ENCODE peak calls at places on chromosomes 7 and 10, in seven cellular contexts. One of them, this sample, is unnamed.

GRCh38 chr10:109886788-109887155 is 36.5 kb downstream of the XPNPEP1 start:
- DNase-seq in IMR-90: peak
- DNase-seq in neuronal stem cell: no peak
- DNase-seq in mesendoderm: peak
- DNase-seq in mesenchymal stem cell: no peak
- DNase-seq in H1: no peak
- DNase-seq in trophoblast cell: no peak
- DNase-seq in this sample: peak

GRCh38 chr7:157429001-157429679 is 92.3 kb downstream of the DNAJB6 start:
- DNase-seq in IMR-90: no peak
- DNase-seq in neuronal stem cell: no peak
- DNase-seq in mesendoderm: no peak
- DNase-seq in mesenchymal stem cell: no peak
- DNase-seq in H1: no peak
- DNase-seq in trophoblast cell: no peak
- DNase-seq in this sample: no peak

GRCh38 chr7:98194672-98195457 is 16.4 kb upstream of the BHLHA15 start:
- DNase-seq in IMR-90: peak
- DNase-seq in neuronal stem cell: no peak
- DNase-seq in mesendoderm: no peak
- DNase-seq in mesenchymal stem cell: no peak
- DNase-seq in H1: no peak
- DNase-seq in trophoblast cell: no peak
- DNase-seq in this sample: no peak

GRCh38 chr7:388461-388960 is 98.5 kb downstream of the FOXL3 start:
- DNase-seq in IMR-90: no peak
- DNase-seq in neuronal stem cell: no peak
- DNase-seq in mesendoderm: no peak
- DNase-seq in mesenchymal stem cell: no peak
- DNase-seq in H1: no peak
- DNase-seq in trophoblast cell: no peak
- DNase-seq in this sample: peak

GRCh38 chr10:85635650-85636049 is 730.9 kb downstream of the GRID1 start:
- DNase-seq in IMR-90: no peak
- DNase-seq in neuronal stem cell: no peak
- DNase-seq in mesendoderm: peak
- DNase-seq in mesenchymal stem cell: no peak
- DNase-seq in H1: no peak
- DNase-seq in trophoblast cell: no peak
- DNase-seq in this sample: no peak

GRCh38 chr10:126906704-126907422 is 1.6 kb downstream of the DOCK1 start:
- DNase-seq in IMR-90: no peak
- DNase-seq in neuronal stem cell: no peak
- DNase-seq in mesendoderm: no peak
- DNase-seq in mesenchymal stem cell: no peak
- DNase-seq in H1: no peak
- DNase-seq in trophoblast cell: peak
- DNase-seq in this sample: peak

GRCh38 chr10:132685121-132685891 is 100.6 kb downstream of the NKX6-2 start:
- DNase-seq in IMR-90: peak
- DNase-seq in neuronal stem cell: no peak
- DNase-seq in mesendoderm: no peak
- DNase-seq in mesenchymal stem cell: peak
- DNase-seq in H1: no peak
- DNase-seq in trophoblast cell: no peak
- DNase-seq in this sample: peak

GRCh38 chr7:157411580-157411979 is 74.8 kb downstream of the DNAJB6 start:
- DNase-seq in IMR-90: no peak
- DNase-seq in neuronal stem cell: no peak
- DNase-seq in mesendoderm: peak
- DNase-seq in mesenchymal stem cell: no peak
- DNase-seq in H1: no peak
- DNase-seq in trophoblast cell: peak
- DNase-seq in this sample: peak

GRCh38 chr10:13890617-13891541 is 304.1 kb downstream of the PRPF18 start:
- DNase-seq in IMR-90: peak
- DNase-seq in neuronal stem cell: peak
- DNase-seq in mesendoderm: peak
- DNase-seq in mesenchymal stem cell: peak
- DNase-seq in H1: no peak
- DNase-seq in trophoblast cell: peak
- DNase-seq in this sample: peak

GRCh38 chr7:18974803-18975202 is 142.6 kb downstream of the TWIST1 start:
- DNase-seq in IMR-90: peak
- DNase-seq in neuronal stem cell: no peak
- DNase-seq in mesendoderm: peak
- DNase-seq in mesenchymal stem cell: peak
- DNase-seq in H1: no peak
- DNase-seq in trophoblast cell: no peak
- DNase-seq in this sample: no peak

GRCh38 chr7:18573410-18574234 is 78.1 kb downstream of the HDAC9 start:
- DNase-seq in IMR-90: no peak
- DNase-seq in neuronal stem cell: no peak
- DNase-seq in mesendoderm: no peak
- DNase-seq in mesenchymal stem cell: no peak
- DNase-seq in H1: no peak
- DNase-seq in trophoblast cell: no peak
- DNase-seq in this sample: no peak

GRCh38 chr7:90879924-90880323 is 283.8 kb downstream of the CDK14 start:
- DNase-seq in IMR-90: no peak
- DNase-seq in neuronal stem cell: no peak
- DNase-seq in mesendoderm: peak
- DNase-seq in mesenchymal stem cell: no peak
- DNase-seq in H1: no peak
- DNase-seq in trophoblast cell: no peak
- DNase-seq in this sample: no peak

GRCh38 chr7:155230169-155230593 is 67.5 kb upstream of the INSIG1 start:
- DNase-seq in IMR-90: peak
- DNase-seq in neuronal stem cell: peak
- DNase-seq in mesendoderm: peak
- DNase-seq in mesenchymal stem cell: peak
- DNase-seq in H1: no peak
- DNase-seq in trophoblast cell: peak
- DNase-seq in this sample: peak

GRCh38 chr7:28802450-28802849 is 155.7 kb downstream of the TRIL start:
- DNase-seq in IMR-90: no peak
- DNase-seq in neuronal stem cell: no peak
- DNase-seq in mesendoderm: no peak
- DNase-seq in mesenchymal stem cell: no peak
- DNase-seq in H1: no peak
- DNase-seq in trophoblast cell: peak
- DNase-seq in this sample: no peak

GRCh38 chr10:75074711-75075445 is 36.6 kb upstream of the SAMD8 start:
- DNase-seq in IMR-90: no peak
- DNase-seq in neuronal stem cell: no peak
- DNase-seq in mesendoderm: no peak
- DNase-seq in mesenchymal stem cell: no peak
- DNase-seq in H1: no peak
- DNase-seq in trophoblast cell: no peak
- DNase-seq in this sample: no peak

GRCh38 chr10:46237815-46238510 is 48.8 kb upstream of the ANTXRL start:
- DNase-seq in IMR-90: peak
- DNase-seq in neuronal stem cell: no peak
- DNase-seq in mesendoderm: no peak
- DNase-seq in mesenchymal stem cell: no peak
- DNase-seq in H1: no peak
- DNase-seq in trophoblast cell: peak
- DNase-seq in this sample: no peak

GRCh38 chr7:77738871-77739270 is 42.6 kb downstream of the RSBN1L start:
- DNase-seq in IMR-90: peak
- DNase-seq in neuronal stem cell: no peak
- DNase-seq in mesendoderm: peak
- DNase-seq in mesenchymal stem cell: peak
- DNase-seq in H1: no peak
- DNase-seq in trophoblast cell: peak
- DNase-seq in this sample: no peak

GRCh38 chr10:127882801-127883459 is 9.8 kb downstream of the CLRN3 start:
- DNase-seq in IMR-90: no peak
- DNase-seq in neuronal stem cell: no peak
- DNase-seq in mesendoderm: no peak
- DNase-seq in mesenchymal stem cell: no peak
- DNase-seq in H1: no peak
- DNase-seq in trophoblast cell: peak
- DNase-seq in this sample: no peak

DNA sequence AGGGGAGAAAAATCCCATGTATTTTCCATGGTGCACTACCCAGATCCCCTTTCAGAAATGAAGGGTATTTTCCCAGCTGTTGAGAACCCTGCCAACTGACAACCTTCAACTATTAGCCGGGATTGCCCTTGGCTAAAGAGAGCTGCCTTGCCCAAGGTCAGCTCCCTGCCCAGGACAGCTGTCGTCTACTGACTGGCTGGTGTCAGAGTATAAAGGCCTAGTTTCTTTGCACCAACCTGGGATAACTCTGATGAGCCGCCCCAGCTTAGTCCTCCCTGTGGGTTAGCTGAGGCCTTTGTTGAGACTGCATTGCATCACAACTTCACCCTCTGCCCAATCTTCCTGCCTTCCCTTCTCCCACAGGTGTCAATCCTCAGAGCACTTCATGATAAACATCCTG is 147.2 kb upstream of the RHEB start:
- DNase-seq in IMR-90: no peak
- DNase-seq in neuronal stem cell: no peak
- DNase-seq in mesendoderm: no peak
- DNase-seq in mesenchymal stem cell: no peak
- DNase-seq in H1: no peak
- DNase-seq in trophoblast cell: no peak
- DNase-seq in this sample: no peak
- H2BK120ac ChIP-seq in IMR-90: no peak
- H2BK120ac ChIP-seq in neuronal stem cell: no peak
- H2BK120ac ChIP-seq in mesendoderm: no peak
- H2BK120ac ChIP-seq in mesenchymal stem cell: no peak
- H2BK120ac ChIP-seq in H1: no peak
- H2BK120ac ChIP-seq in trophoblast cell: no peak
- H2BK120ac ChIP-seq in this sample: no peak

DNA sequence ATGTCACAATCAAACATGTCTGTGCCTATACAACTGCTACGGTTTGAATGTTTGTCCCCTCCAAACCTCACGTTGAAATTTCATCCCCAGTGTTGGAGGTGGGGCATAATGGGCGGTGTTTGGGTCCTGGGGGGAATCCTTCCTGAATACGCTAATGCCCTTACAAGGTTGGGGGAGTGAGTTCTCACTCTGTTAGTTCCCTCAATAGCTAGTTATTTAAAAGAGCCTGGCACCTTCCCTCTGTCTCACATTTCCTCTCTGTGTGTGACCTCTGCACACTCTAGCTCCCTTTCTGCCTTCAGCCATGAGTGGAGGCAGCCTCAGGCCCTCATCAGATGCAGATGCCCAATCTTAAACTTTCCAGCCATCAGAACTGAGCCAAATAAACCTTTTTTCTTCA is 129.5 kb downstream of the GRM8 start:
- DNase-seq in IMR-90: no peak
- DNase-seq in neuronal stem cell: no peak
- DNase-seq in mesendoderm: no peak
- DNase-seq in mesenchymal stem cell: no peak
- DNase-seq in H1: no peak
- DNase-seq in trophoblast cell: no peak
- DNase-seq in this sample: no peak
- H3K9ac ChIP-seq in IMR-90: no peak
- H3K9ac ChIP-seq in neuronal stem cell: no peak
- H3K9ac ChIP-seq in mesendoderm: no peak
- H3K9ac ChIP-seq in mesenchymal stem cell: no peak
- H3K9ac ChIP-seq in H1: no peak
- H3K9ac ChIP-seq in trophoblast cell: no peak
- H3K9ac ChIP-seq in this sample: no peak

GRCh38 chr7:73504920-73505319 is 17.2 kb downstream of the BAZ1B start:
- DNase-seq in IMR-90: no peak
- DNase-seq in neuronal stem cell: no peak
- DNase-seq in mesendoderm: no peak
- DNase-seq in mesenchymal stem cell: no peak
- DNase-seq in H1: no peak
- DNase-seq in trophoblast cell: no peak
- DNase-seq in this sample: no peak
- H2BK120ac ChIP-seq in IMR-90: no peak
- H2BK120ac ChIP-seq in neuronal stem cell: no peak
- H2BK120ac ChIP-seq in mesendoderm: no peak
- H2BK120ac ChIP-seq in mesenchymal stem cell: no peak
- H2BK120ac ChIP-seq in H1: no peak
- H2BK120ac ChIP-seq in trophoblast cell: no peak
- H2BK120ac ChIP-seq in this sample: no peak

GRCh38 chr7:130352335-130353074 is 7.9 kb downstream of the CPA5 start:
- DNase-seq in IMR-90: peak
- DNase-seq in neuronal stem cell: no peak
- DNase-seq in mesendoderm: no peak
- DNase-seq in mesenchymal stem cell: peak
- DNase-seq in H1: no peak
- DNase-seq in trophoblast cell: peak
- DNase-seq in this sample: no peak

GRCh38 chr7:130351664-130352015 is 7.0 kb downstream of the CPA5 start:
- DNase-seq in IMR-90: no peak
- DNase-seq in neuronal stem cell: no peak
- DNase-seq in mesendoderm: no peak
- DNase-seq in mesenchymal stem cell: no peak
- DNase-seq in H1: no peak
- DNase-seq in trophoblast cell: no peak
- DNase-seq in this sample: no peak

GRCh38 chr7:130350945-130351663 is 6.5 kb downstream of the CPA5 start:
- DNase-seq in IMR-90: no peak
- DNase-seq in neuronal stem cell: no peak
- DNase-seq in mesendoderm: no peak
- DNase-seq in mesenchymal stem cell: peak
- DNase-seq in H1: no peak
- DNase-seq in trophoblast cell: peak
- DNase-seq in this sample: no peak

GRCh38 chr7:130353196-130353595 is 8.6 kb downstream of the CPA5 start:
- DNase-seq in IMR-90: no peak
- DNase-seq in neuronal stem cell: no peak
- DNase-seq in mesendoderm: peak
- DNase-seq in mesenchymal stem cell: no peak
- DNase-seq in H1: no peak
- DNase-seq in trophoblast cell: no peak
- DNase-seq in this sample: no peak

GRCh38 chr7:130349911-130350782 is 5.5 kb downstream of the CPA5 start:
- DNase-seq in IMR-90: peak
- DNase-seq in neuronal stem cell: no peak
- DNase-seq in mesendoderm: peak
- DNase-seq in mesenchymal stem cell: peak
- DNase-seq in H1: no peak
- DNase-seq in trophoblast cell: peak
- DNase-seq in this sample: no peak
- H3K9ac ChIP-seq in IMR-90: no peak
- H3K9ac ChIP-seq in neuronal stem cell: peak
- H3K9ac ChIP-seq in mesendoderm: no peak
- H3K9ac ChIP-seq in mesenchymal stem cell: no peak
- H3K9ac ChIP-seq in H1: no peak
- H3K9ac ChIP-seq in trophoblast cell: no peak
- H3K9ac ChIP-seq in this sample: no peak

GRCh38 chr10:124291009-124291671 is 127.6 kb downstream of the OAT start:
- DNase-seq in IMR-90: no peak
- DNase-seq in neuronal stem cell: no peak
- DNase-seq in mesendoderm: no peak
- DNase-seq in mesenchymal stem cell: peak
- DNase-seq in H1: no peak
- DNase-seq in trophoblast cell: peak
- DNase-seq in this sample: peak
- H2BK120ac ChIP-seq in IMR-90: no peak
- H2BK120ac ChIP-seq in neuronal stem cell: peak
- H2BK120ac ChIP-seq in mesendoderm: no peak
- H2BK120ac ChIP-seq in mesenchymal stem cell: no peak
- H2BK120ac ChIP-seq in H1: no peak
- H2BK120ac ChIP-seq in trophoblast cell: no peak
- H2BK120ac ChIP-seq in this sample: no peak

GRCh38 chr10:112960151-112960681 is 10.2 kb downstream of the TCF7L2 start:
- DNase-seq in IMR-90: no peak
- DNase-seq in neuronal stem cell: no peak
- DNase-seq in mesendoderm: peak
- DNase-seq in mesenchymal stem cell: peak
- DNase-seq in H1: no peak
- DNase-seq in trophoblast cell: peak
- DNase-seq in this sample: no peak
- H3K9ac ChIP-seq in IMR-90: no peak
- H3K9ac ChIP-seq in neuronal stem cell: no peak
- H3K9ac ChIP-seq in mesendoderm: no peak
- H3K9ac ChIP-seq in mesenchymal stem cell: no peak
- H3K9ac ChIP-seq in H1: no peak
- H3K9ac ChIP-seq in trophoblast cell: no peak
- H3K9ac ChIP-seq in this sample: no peak

This sample was measured in H9.